ENCODE peak calls at places on chromosomes 7 and 10, in four cellular contexts. L, B, K and D are unnamed samples.

GRCh38 chr7:154430640-154431039 is 378.4 kb downstream of the DPP6 start:
- DNase-seq in L (no peak), B (no peak), K (no peak), D (no peak)

GRCh38 chr10:34655286-34656170 is 159.6 kb downstream of the PARD3 start:
- DNase-seq in L (no peak), B (peak), K (peak), D (peak)

GRCh38 chr10:71814923-71815411 is 36.1 kb downstream of the PSAP start:
- DNase-seq in L (no peak), B (no peak), K (no peak), D (no peak)

GRCh38 chr7:157667731-157668130 is 330.9 kb downstream of the DNAJB6 start:
- DNase-seq in L (no peak), B (no peak), K (no peak), D (no peak)

GRCh38 chr10:4260483-4260882 is 475.5 kb upstream of the KLF6 start:
- DNase-seq in L (no peak), B (no peak), K (no peak), D (no peak)

GRCh38 chr7:94183289-94183749 is 179.2 kb upstream of the BET1 start:
- DNase-seq in L (no peak), B (no peak), K (no peak), D (no peak)

GRCh38 chr10:24962998-24963397 is 10.6 kb upstream of the PRTFDC1 start:
- DNase-seq in L (no peak), B (no peak), K (no peak), D (no peak)

GRCh38 chr7:106369349-106369748 is 84.6 kb upstream of the NAMPT start:
- DNase-seq in L (no peak), B (no peak), K (no peak), D (no peak)

GRCh38 chr10:64430690-64431323 is 909.6 kb downstream of the REEP3 start:
- DNase-seq in L (no peak), B (peak), K (peak), D (peak)

GRCh38 chr10:110680473-110681020 is 36.4 kb downstream of the RBM20 start:
- DNase-seq in L (no peak), B (no peak), K (no peak), D (no peak)

GRCh38 chr7:26073041-26073440 is 79.0 kb upstream of the NFE2L3 start:
- DNase-seq in L (no peak), B (no peak), K (no peak), D (no peak)

GRCh38 chr10:119446441-119447277 is 95.9 kb downstream of the RGS10 start:
- DNase-seq in L (no peak), B (no peak), K (no peak), D (no peak)

GRCh38 chr10:97771913-97772823 is at the start of gene SFRP5:
- DNase-seq in L (no peak), B (no peak), K (no peak), D (peak)

GRCh38 chr10:119650062-119650461 is 1.1 kb upstream of the BAG3 start:
- DNase-seq in L (no peak), B (no peak), K (no peak), D (no peak)

GRCh38 chr7:14714161-14714728 is 188.3 kb downstream of the DGKB start:
- DNase-seq in L (no peak), B (no peak), K (no peak), D (no peak)

GRCh38 chr7:107993879-107994278 is 9.1 kb downstream of the LAMB1 start:
- DNase-seq in L (no peak), B (no peak), K (no peak), D (no peak)
- TF ChIP-seq POLR2A in L (no peak), B (no peak), K (no peak), D (no peak)

GRCh38 chr7:33958126-33958525 is 52.8 kb downstream of the BMPER start:
- DNase-seq in L (no peak), B (no peak), K (no peak), D (no peak)
- TF ChIP-seq POLR2A in L (no peak), B (no peak), K (no peak), D (no peak)

GRCh38 chr7:149093228-149093627 is 2.7 kb upstream of the ZNF786 start:
- DNase-seq in L (no peak), B (peak), K (no peak), D (no peak)

GRCh38 chr7:149087366-149087765 is 3.2 kb downstream of the ZNF786 start:
- DNase-seq in L (no peak), B (no peak), K (no peak), D (no peak)

GRCh38 chr7:149090397-149091195 is at the start of gene ZNF786:
- DNase-seq in L (peak), B (peak), K (peak), D (peak)
- TF ChIP-seq POLR2A in L (peak), B (peak), K (peak), D (peak)

GRCh38 chr10:47384148-47384921 is at the start of gene ZNF488:
- DNase-seq in L (peak), B (peak), K (peak), D (peak)
- TF ChIP-seq POLR2A in L (peak), B (peak), K (no peak), D (no peak)